ENCODE peak calls at places on chromosomes 7 and 10, in four cellular contexts. O, B, C and J are unnamed samples.

GRCh38 chr7:19982841-19983835 is 209.7 kb upstream of the TMEM196 start:
- DNase-seq in O (peak; percentile 54), B (peak; percentile 57), C (no peak), J (peak; percentile 23)

GRCh38 chr7:20232848-20233247 is 15.7 kb upstream of the MACC1 start:
- DNase-seq in O (no peak), B (no peak), C (no peak), J (no peak)

GRCh38 chr7:113371376-113372043 is 253.2 kb upstream of the SMIM30 start:
- DNase-seq in O (no peak), B (no peak), C (no peak), J (no peak)

GRCh38 chr10:86583983-86584382 is 62.4 kb upstream of the WAPL start:
- DNase-seq in O (peak; percentile 20), B (no peak), C (no peak), J (no peak)

GRCh38 chr7:116122972-116123595 is 87.3 kb upstream of the TES start:
- DNase-seq in O (peak; percentile 24), B (no peak), C (no peak), J (no peak)

GRCh38 chr10:71484352-71484751 is 87.6 kb downstream of the CDH23 start:
- DNase-seq in O (peak; percentile 70), B (no peak), C (no peak), J (no peak)

GRCh38 chr10:122145113-122145512 is 126.0 kb upstream of the BTBD16 start:
- DNase-seq in O (no peak), B (no peak), C (no peak), J (no peak)

GRCh38 chr10:28241766-28242399 is 61.0 kb downstream of the MPP7 start:
- DNase-seq in O (peak; percentile 37), B (peak; percentile 72), C (no peak), J (no peak)

GRCh38 chr7:104894998-104895850 is 118.8 kb upstream of the KMT2E start:
- DNase-seq in O (no peak), B (no peak), C (no peak), J (no peak)

GRCh38 chr10:109922976-109923921 is at the start of gene XPNPEP1:
- DNase-seq in O (peak; percentile 90), B (peak; percentile 74), C (peak; percentile 65), J (peak; percentile 96)

GRCh38 chr10:114879541-114880158 is 58.1 kb downstream of the FHIP2A start:
- DNase-seq in O (peak; percentile 46), B (peak; percentile 14), C (no peak), J (no peak)

GRCh38 chr10:120987359-120987758 is 136.2 kb downstream of the WDR11 start:
- DNase-seq in O (no peak), B (no peak), C (no peak), J (no peak)

GRCh38 chr10:51501396-51501795 is 198.0 kb downstream of the CSTF2T start:
- DNase-seq in O (no peak), B (no peak), C (no peak), J (no peak)

GRCh38 chr10:98349508-98349922 is 65.5 kb downstream of the PYROXD2 start:
- DNase-seq in O (no peak), B (peak; percentile 40), C (no peak), J (peak; percentile 53)

GRCh38 chr10:72328045-72328828 is 26.5 kb downstream of the DNAJB12 start:
- DNase-seq in O (peak; percentile 81), B (peak; percentile 68), C (no peak), J (peak; percentile 89)

GRCh38 chr7:1758417-1758858 is 88.4 kb downstream of the ELFN1 start:
- DNase-seq in O (peak; percentile 53), B (no peak), C (no peak), J (peak; percentile 76)

GRCh38 chr10:86042161-86042560 is 324.4 kb downstream of the GRID1 start:
- DNase-seq in O (no peak), B (no peak), C (no peak), J (no peak)

GRCh38 chr7:22234247-22234646 is 122.7 kb downstream of the RAPGEF5 start:
- DNase-seq in O (no peak), B (no peak), C (no peak), J (no peak)

GRCh38 chr7:2651336-2651735 is 19.6 kb downstream of the TTYH3 start:
- DNase-seq in O (no peak), B (no peak), C (no peak), J (peak; percentile 10)

GRCh38 chr7:2158331-2159175 is 74.2 kb downstream of the MAD1L1 start:
- DNase-seq in O (no peak), B (no peak), C (no peak), J (peak; percentile 30)

GRCh38 chr7:29381206-29382094 is 182.2 kb upstream of the PRR15 start:
- DNase-seq in O (no peak), B (no peak), C (no peak), J (no peak)

GRCh38 chr7:29385214-29385613 is 178.4 kb upstream of the PRR15 start:
- DNase-seq in O (no peak), B (no peak), C (no peak), J (no peak)

GRCh38 chr7:29386196-29386765 is 177.4 kb upstream of the PRR15 start:
- DNase-seq in O (no peak), B (no peak), C (no peak), J (no peak)

GRCh38 chr7:29379551-29379950 is 184.1 kb upstream of the PRR15 start:
- DNase-seq in O (no peak), B (no peak), C (no peak), J (no peak)

GRCh38 chr7:29384277-29384676 is 179.4 kb upstream of the PRR15 start:
- DNase-seq in O (no peak), B (no peak), C (no peak), J (no peak)
- H3K27me3 ChIP-seq in O (no peaks in the 10 kb centered on the region), B (peaks cover 2% of the 10 kb centered on the region), C (no peaks in the 10 kb centered on the region), J (peaks cover 3% of the 10 kb centered on the region)

DNA sequence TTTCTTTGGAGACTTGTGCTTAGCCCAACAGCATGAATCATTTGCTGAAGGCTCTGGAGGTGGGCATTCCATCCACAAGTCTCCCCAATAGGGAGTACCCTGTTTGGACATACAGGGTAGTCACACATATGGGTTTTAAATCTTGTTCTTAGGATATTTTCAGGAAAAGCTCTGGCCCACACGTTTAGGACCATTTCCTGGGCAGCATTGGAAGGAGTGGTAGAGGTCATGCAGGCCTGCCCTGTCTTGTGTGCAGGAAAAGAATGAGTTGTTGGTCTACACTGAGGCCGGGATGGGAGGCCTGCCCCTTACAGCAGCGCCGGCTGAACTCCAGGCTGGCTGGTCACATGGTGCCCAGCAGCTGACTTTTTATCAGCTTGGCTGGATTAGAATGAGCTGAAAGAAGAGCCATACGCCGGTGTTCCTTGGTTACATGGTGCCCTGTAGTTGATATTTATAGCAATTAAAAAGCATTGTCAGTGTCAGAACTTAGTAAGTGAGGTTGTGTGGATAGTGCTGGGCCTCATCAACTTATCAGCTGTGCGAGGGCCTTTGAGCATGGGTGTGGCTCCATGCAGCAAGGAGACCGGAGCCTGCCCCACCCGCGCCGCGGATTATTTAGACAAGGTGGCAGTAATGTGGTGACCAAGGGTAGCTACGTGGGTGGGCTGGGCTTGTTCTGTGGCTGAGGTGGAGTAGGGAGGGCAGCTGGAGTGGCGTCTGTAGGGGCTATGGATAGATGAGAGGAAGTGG is 28.6 kb downstream of the OGDH start:
- DNase-seq in O (peak; percentile 61), B (no peak), C (no peak), J (peak; percentile 75)
- H3K4me1 ChIP-seq in O (peaks cover 36% of the 10 kb centered on the region), B (peaks cover 55% of the 10 kb centered on the region), C (peaks cover 15% of the 10 kb centered on the region), J (peaks cover 44% of the 10 kb centered on the region)

DNA sequence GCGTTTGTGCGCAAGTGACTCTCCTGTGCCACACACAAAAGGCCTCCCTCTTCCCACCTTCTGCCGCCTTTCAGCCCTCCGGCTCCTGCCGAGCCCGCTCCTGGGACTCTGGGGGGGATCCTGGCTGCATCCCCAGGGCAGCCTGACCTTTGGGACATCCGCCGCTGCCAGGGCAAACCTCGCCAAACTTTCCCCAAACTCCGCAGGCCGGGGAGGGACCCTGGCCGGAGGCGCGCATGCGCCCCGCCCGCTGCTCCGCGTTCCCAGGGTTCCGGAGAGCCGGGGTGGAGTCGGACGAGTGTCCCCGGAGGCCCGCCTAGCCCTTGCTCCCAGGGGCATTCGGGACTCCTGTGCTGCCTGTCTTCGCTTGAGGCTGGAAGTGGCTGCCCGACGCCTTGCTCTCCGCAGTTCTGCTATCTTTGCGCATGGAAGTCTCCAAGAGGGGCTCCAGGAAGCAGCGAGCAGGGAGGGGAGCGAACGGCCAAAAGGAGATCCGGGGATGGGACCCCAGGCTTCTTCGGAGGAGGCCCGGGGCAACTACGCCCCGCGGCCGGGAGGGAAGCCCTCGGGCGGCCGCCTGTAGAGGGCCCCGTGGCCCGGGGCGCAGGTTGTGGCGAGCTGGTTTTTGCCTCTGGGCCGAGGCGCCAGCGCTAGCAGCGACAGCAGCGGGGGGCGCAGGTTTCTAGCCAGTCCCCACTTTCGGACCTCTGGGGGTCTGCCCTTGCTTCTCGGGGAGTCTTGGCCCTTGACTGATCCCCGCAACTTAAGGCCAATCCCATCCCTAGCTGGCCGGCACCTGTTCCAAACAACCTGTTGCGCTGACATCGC is 7.0 kb downstream of the PTF1A start:
- DNase-seq in O (no peak), B (no peak), C (no peak), J (no peak)
- H3K4me3 ChIP-seq in O (peak overlapping the region; percentile 3), B (no peak overlapping the region), C (no peak overlapping the region), J (no peak overlapping the region)

GRCh38 chr7:28478661-28479060 is 66.3 kb downstream of the CREB5 start:
- DNase-seq in O (no peak), B (no peak), C (no peak), J (no peak)
- H3K27me3 ChIP-seq in O (no peaks in the 10 kb centered on the region), B (no peaks in the 10 kb centered on the region), C (no peaks in the 10 kb centered on the region), J (no peaks in the 10 kb centered on the region)

GRCh38 chr10:32938554-32939061 is 19.4 kb downstream of the ITGB1 start:
- DNase-seq in O (no peak), B (no peak), C (no peak), J (peak; percentile 77)

GRCh38 chr10:32941357-32941756 is 16.7 kb downstream of the ITGB1 start:
- DNase-seq in O (no peak), B (no peak), C (no peak), J (no peak)

GRCh38 chr10:32939296-32940111 is 18.5 kb downstream of the ITGB1 start:
- DNase-seq in O (no peak), B (no peak), C (no peak), J (no peak)

GRCh38 chr10:32942081-32942480 is 15.9 kb downstream of the ITGB1 start:
- DNase-seq in O (no peak), B (no peak), C (no peak), J (no peak)

GRCh38 chr10:32940321-32941264 is 17.4 kb downstream of the ITGB1 start:
- DNase-seq in O (no peak), B (no peak), C (no peak), J (no peak)
- H3K4me1 ChIP-seq in O (peaks cover 17% of the 10 kb centered on the region), B (peaks cover 43% of the 10 kb centered on the region), C (peaks cover 24% of the 10 kb centered on the region), J (peaks cover 32% of the 10 kb centered on the region)

DNA sequence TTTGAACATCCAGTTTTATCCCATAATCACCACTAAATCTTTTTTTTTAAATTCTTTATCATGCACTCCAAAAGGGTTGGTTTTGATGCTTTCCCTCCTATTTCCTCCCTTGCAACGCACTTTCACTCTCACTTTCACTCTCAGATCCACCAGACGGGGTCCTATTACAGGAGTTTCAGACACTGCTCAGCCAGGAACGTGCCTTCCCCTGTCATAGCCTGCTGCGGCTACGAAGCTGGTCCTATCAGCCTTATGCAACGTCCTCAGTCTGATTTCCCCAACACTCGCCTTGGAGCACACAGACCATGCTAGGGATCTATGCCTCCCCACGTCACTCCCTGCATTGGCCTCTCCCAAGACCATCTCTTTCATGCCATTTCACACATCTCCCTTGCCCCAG is 23.4 kb downstream of the ZPBP start:
- DNase-seq in O (no peak), B (peak; percentile 23), C (no peak), J (peak; percentile 68)
- H3K4me3 ChIP-seq in O (peak overlapping the region; percentile 50), B (peak overlapping the region; percentile 49), C (peak overlapping the region; percentile 66), J (peak overlapping the region; percentile 68)